ENCODE peak calls at places on chromosomes 2 and 18, in nine cellular contexts. U is non-pigmented ciliary epithelial cell, H is cardiac muscle cell, T is HTR-8/SVneo, W is A673, A is HEK293T, I is brain microvascular endothelial cell, Q is substantia nigra, R is GM10248. D is an unnamed sample.

GRCh38 chr2:38791747-38792146 is 13.7 kb downstream of the GEMIN6 start:
- DNase-seq in I (no peak), U (no peak), H (no peak), Q (no peak), W (no peak), R (no peak), T (no peak), A (no peak), D (no peak)

GRCh38 chr18:56962322-56962721 is 184.6 kb upstream of the BOD1L2 start:
- DNase-seq in U (no peak), H (no peak), I (no peak), W (no peak), T (no peak), Q (no peak), R (no peak), A (no peak), D (no peak)

GRCh38 chr2:155035246-155035645 is 336.8 kb downstream of the KCNJ3 start:
- DNase-seq in T (no peak), H (no peak), R (no peak), Q (no peak), I (no peak), A (no peak), W (no peak), U (no peak), D (no peak)

GRCh38 chr2:97713296-97714083 is at the start of gene ZAP70:
- DNase-seq in T (no peak), A (no peak), I (no peak), W (no peak), H (no peak), U (no peak), R (no peak), Q (no peak), D (no peak)

GRCh38 chr2:192940767-192941166 is 746.0 kb upstream of the TMEFF2 start:
- DNase-seq in A (no peak), U (no peak), R (no peak), Q (no peak), H (peak), T (no peak), W (no peak), I (no peak), D (no peak)

GRCh38 chr2:230457073-230457768 is 41.2 kb downstream of the SP100 start:
- DNase-seq in R (no peak), T (no peak), U (no peak), A (no peak), Q (no peak), H (no peak), I (no peak), W (no peak), D (no peak)

GRCh38 chr2:102100371-102101096 is 42.0 kb upstream of the IL1R1 start:
- DNase-seq in Q (no peak), R (no peak), W (no peak), H (no peak), A (no peak), U (no peak), I (no peak), T (no peak), D (no peak)

GRCh38 chr18:48072428-48073204 is 142.2 kb upstream of the SMAD2 start:
- DNase-seq in U (no peak), W (no peak), A (no peak), I (no peak), Q (no peak), T (no peak), R (no peak), H (no peak), D (no peak)

GRCh38 chr2:196182439-196183171 is 11.2 kb upstream of the STK17B start:
- DNase-seq in U (no peak), T (no peak), Q (no peak), R (peak), A (no peak), H (no peak), I (no peak), W (peak), D (no peak)

GRCh38 chr2:78999410-78999809 is 26.1 kb upstream of the REG3G start:
- DNase-seq in I (no peak), U (no peak), T (no peak), R (no peak), Q (no peak), A (no peak), W (peak), H (peak), D (no peak)